ENCODE peak calls at places on chromosome 1, in five cellular contexts. One of them, this sample, is unnamed.

GRCh38 chr1:87314101-87314500 is 14.6 kb upstream of the LMO4 start:
- DNase-seq in SK-N-SH: no peak
- DNase-seq in HCT116: no peak
- DNase-seq in K562: no peak
- DNase-seq in GM12878: no peak
- DNase-seq in this sample: no peak

GRCh38 chr1:227732586-227733308 is 2.4 kb downstream of the JMJD4 start:
- DNase-seq in SK-N-SH: no peak
- DNase-seq in HCT116: no peak
- DNase-seq in K562: no peak
- DNase-seq in GM12878: no peak
- DNase-seq in this sample: no peak

GRCh38 chr1:36089393-36090121 is 865 bp downstream of the ADPRS start:
- DNase-seq in SK-N-SH: peak; percentile 55
- DNase-seq in HCT116: no peak
- DNase-seq in K562: peak; percentile 21
- DNase-seq in GM12878: peak; percentile 15
- DNase-seq in this sample: no peak

GRCh38 chr1:218475275-218475674 is 130.1 kb downstream of the TGFB2 start:
- DNase-seq in SK-N-SH: no peak
- DNase-seq in HCT116: no peak
- DNase-seq in K562: no peak
- DNase-seq in GM12878: no peak
- DNase-seq in this sample: no peak

GRCh38 chr1:147292012-147292411 is 49.5 kb downstream of the CHD1L start:
- DNase-seq in SK-N-SH: no peak
- DNase-seq in HCT116: no peak
- DNase-seq in K562: no peak
- DNase-seq in GM12878: no peak
- DNase-seq in this sample: no peak

GRCh38 chr1:163145435-163145834 is 57.3 kb downstream of the RGS5 start:
- DNase-seq in SK-N-SH: no peak
- DNase-seq in HCT116: no peak
- DNase-seq in K562: no peak
- DNase-seq in GM12878: no peak
- DNase-seq in this sample: no peak

GRCh38 chr1:246748867-246749266 is 24.7 kb downstream of the SCCPDH start:
- DNase-seq in SK-N-SH: no peak
- DNase-seq in HCT116: no peak
- DNase-seq in K562: peak; percentile 25
- DNase-seq in GM12878: no peak
- DNase-seq in this sample: no peak

GRCh38 chr1:35660581-35661473 is 19.5 kb upstream of the PSMB2 start:
- DNase-seq in SK-N-SH: no peak
- DNase-seq in HCT116: no peak
- DNase-seq in K562: no peak
- DNase-seq in GM12878: no peak
- DNase-seq in this sample: peak; percentile 66

GRCh38 chr1:6951536-6951935 is 166.3 kb downstream of the CAMTA1 start:
- DNase-seq in SK-N-SH: no peak
- DNase-seq in HCT116: no peak
- DNase-seq in K562: no peak
- DNase-seq in GM12878: no peak
- DNase-seq in this sample: no peak

GRCh38 chr1:248421384-248421783 is 18.5 kb downstream of the OR2T1 start:
- DNase-seq in SK-N-SH: no peak
- DNase-seq in HCT116: no peak
- DNase-seq in K562: no peak
- DNase-seq in GM12878: no peak
- DNase-seq in this sample: no peak

GRCh38 chr1:63843884-63844283 is 70.1 kb downstream of the ROR1 start:
- DNase-seq in SK-N-SH: no peak
- DNase-seq in HCT116: no peak
- DNase-seq in K562: no peak
- DNase-seq in GM12878: no peak
- DNase-seq in this sample: peak; percentile 51

GRCh38 chr1:29688477-29689365 is 452.4 kb downstream of the PTPRU start:
- DNase-seq in SK-N-SH: no peak
- DNase-seq in HCT116: no peak
- DNase-seq in K562: peak; percentile 53
- DNase-seq in GM12878: no peak
- DNase-seq in this sample: no peak

DNA sequence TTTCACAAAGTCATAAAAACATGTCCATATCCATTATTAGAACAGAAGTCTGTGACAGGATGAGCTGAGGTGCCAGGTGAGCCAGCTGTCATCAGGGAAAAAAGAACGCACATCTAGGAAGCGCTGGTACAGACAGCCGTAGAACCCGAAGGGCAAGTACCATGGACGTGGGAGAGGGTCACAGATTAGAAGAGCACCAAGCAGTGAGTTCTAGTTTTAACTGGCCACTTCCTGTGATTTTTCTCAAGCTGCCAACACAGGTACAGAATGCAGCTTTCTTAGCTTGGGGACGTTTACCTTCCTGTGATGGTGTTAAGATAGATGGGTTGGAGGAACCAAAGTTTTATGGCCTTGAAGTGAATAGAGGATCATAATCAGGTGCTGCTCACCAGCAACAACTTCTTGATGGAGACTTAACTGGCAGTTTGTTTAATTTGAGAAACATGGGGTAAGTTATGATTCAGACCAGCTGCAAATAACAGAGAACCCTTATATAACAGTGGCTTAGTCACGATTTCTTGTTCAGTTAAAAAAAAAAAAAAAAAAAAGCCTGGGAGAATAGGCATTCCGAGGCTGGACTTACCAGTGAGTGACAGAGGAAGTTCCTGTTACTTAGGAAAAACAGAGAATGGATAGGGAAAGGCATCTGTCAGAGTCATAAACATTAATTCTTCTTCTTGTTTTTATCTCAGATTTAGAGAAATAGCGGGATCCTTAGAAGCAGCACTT is 30.9 kb downstream of the AGT start:
- DNase-seq in SK-N-SH: no peak
- DNase-seq in HCT116: no peak
- DNase-seq in K562: no peak
- DNase-seq in GM12878: no peak
- DNase-seq in this sample: no peak
- TF ChIP-seq YY1 in SK-N-SH: no peak
- TF ChIP-seq YY1 in HCT116: no peak
- TF ChIP-seq YY1 in K562: no peak
- TF ChIP-seq YY1 in GM12878: no peak
- TF ChIP-seq YY1 in this sample: no peak

GRCh38 chr1:223019236-223019635 is 123.8 kb downstream of the TLR5 start:
- DNase-seq in SK-N-SH: no peak
- DNase-seq in HCT116: no peak
- DNase-seq in K562: no peak
- DNase-seq in GM12878: no peak
- DNase-seq in this sample: no peak

GRCh38 chr1:223018534-223018933 is 124.5 kb downstream of the TLR5 start:
- DNase-seq in SK-N-SH: no peak
- DNase-seq in HCT116: no peak
- DNase-seq in K562: no peak
- DNase-seq in GM12878: no peak
- DNase-seq in this sample: no peak

GRCh38 chr1:223017291-223017690 is 125.8 kb downstream of the TLR5 start:
- DNase-seq in SK-N-SH: no peak
- DNase-seq in HCT116: no peak
- DNase-seq in K562: no peak
- DNase-seq in GM12878: no peak
- DNase-seq in this sample: no peak

GRCh38 chr1:223016381-223016780 is 126.7 kb downstream of the TLR5 start:
- DNase-seq in SK-N-SH: no peak
- DNase-seq in HCT116: no peak
- DNase-seq in K562: no peak
- DNase-seq in GM12878: no peak
- DNase-seq in this sample: no peak

DNA sequence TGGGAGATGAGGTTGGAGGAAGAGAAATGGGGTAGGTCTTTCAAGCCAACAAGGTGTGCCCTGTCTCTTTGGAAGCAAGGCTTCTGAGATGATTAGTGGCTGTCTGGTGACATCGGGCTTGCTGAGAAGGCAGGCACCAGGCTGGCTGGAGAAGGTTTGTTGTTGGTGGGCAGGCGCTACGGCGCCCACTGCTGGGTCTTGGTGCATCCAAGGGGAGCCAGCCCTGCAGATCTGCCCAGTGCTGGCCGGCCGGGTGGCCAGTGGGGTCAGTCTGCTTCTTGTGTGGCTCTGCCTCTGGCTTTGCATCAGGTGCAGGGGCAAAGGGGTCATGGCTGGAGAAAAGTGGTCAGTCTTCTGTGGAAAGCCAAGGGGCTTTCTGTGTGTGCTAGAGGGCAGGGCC is 126.2 kb downstream of the TLR5 start:
- DNase-seq in SK-N-SH: no peak
- DNase-seq in HCT116: no peak
- DNase-seq in K562: no peak
- DNase-seq in GM12878: no peak
- DNase-seq in this sample: no peak
- TF ChIP-seq YY1 in SK-N-SH: no peak
- TF ChIP-seq YY1 in HCT116: no peak
- TF ChIP-seq YY1 in K562: no peak
- TF ChIP-seq YY1 in GM12878: no peak
- TF ChIP-seq YY1 in this sample: no peak

GRCh38 chr1:90561384-90561783 is 155.7 kb downstream of the BARHL2 start:
- DNase-seq in SK-N-SH: no peak
- DNase-seq in HCT116: no peak
- DNase-seq in K562: no peak
- DNase-seq in GM12878: no peak
- DNase-seq in this sample: no peak

GRCh38 chr1:90562892-90563291 is 154.2 kb downstream of the BARHL2 start:
- DNase-seq in SK-N-SH: no peak
- DNase-seq in HCT116: no peak
- DNase-seq in K562: no peak
- DNase-seq in GM12878: no peak
- DNase-seq in this sample: no peak

GRCh38 chr1:90568436-90568835 is 148.7 kb downstream of the BARHL2 start:
- DNase-seq in SK-N-SH: no peak
- DNase-seq in HCT116: no peak
- DNase-seq in K562: no peak
- DNase-seq in GM12878: no peak
- DNase-seq in this sample: no peak

GRCh38 chr1:90561926-90562325 is 155.2 kb downstream of the BARHL2 start:
- DNase-seq in SK-N-SH: no peak
- DNase-seq in HCT116: no peak
- DNase-seq in K562: no peak
- DNase-seq in GM12878: no peak
- DNase-seq in this sample: peak; percentile 80

DNA sequence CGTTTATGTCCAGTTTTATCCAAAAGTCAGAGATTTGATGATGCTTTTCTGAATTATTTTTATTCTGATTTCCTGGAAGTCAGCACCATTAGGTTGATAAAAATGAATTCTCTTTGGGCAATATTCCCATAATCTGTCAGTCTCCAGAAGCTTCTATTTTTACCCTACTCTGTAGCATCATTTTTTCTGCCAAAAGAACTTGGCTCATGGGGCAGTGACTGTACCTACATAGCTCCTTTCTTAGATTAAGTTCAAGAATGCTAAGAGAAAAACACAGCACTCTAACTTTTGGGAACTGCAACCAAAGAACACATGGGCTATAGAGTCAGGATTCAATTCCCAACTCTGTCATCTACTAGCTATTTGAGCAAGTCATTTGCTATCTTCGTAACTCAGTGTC is 152.9 kb downstream of the BARHL2 start:
- DNase-seq in SK-N-SH: no peak
- DNase-seq in HCT116: no peak
- DNase-seq in K562: no peak
- DNase-seq in GM12878: no peak
- DNase-seq in this sample: no peak
- TF ChIP-seq YY1 in SK-N-SH: no peak
- TF ChIP-seq YY1 in HCT116: no peak
- TF ChIP-seq YY1 in K562: no peak
- TF ChIP-seq YY1 in GM12878: no peak
- TF ChIP-seq YY1 in this sample: no peak

GRCh38 chr1:207815913-207816312 is 64.1 kb downstream of the CD46 start:
- DNase-seq in SK-N-SH: no peak
- DNase-seq in HCT116: no peak
- DNase-seq in K562: peak; percentile 47
- DNase-seq in GM12878: no peak
- DNase-seq in this sample: no peak
- TF ChIP-seq YY1 in SK-N-SH: no peak
- TF ChIP-seq YY1 in HCT116: no peak
- TF ChIP-seq YY1 in K562: no peak
- TF ChIP-seq YY1 in GM12878: no peak
- TF ChIP-seq YY1 in this sample: no peak

DNA sequence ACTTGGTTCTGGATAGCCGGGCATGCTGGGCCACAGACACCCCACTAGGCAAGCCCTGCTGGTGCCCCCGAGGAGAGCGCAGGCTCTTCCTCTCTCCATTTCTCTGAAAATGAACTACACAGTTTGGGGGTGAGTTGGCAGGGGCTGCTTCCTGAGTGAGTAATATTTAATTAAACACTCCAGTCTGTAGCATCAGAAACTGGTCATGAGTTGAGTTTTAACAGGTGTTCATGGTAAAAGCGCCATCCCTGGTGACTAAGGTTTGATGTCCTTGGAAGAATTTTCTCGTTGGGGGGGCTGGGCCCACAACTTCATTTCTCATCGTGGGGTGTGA is 1.7 kb downstream of the SPSB1 start:
- DNase-seq in SK-N-SH: no peak
- DNase-seq in HCT116: no peak
- DNase-seq in K562: no peak
- DNase-seq in GM12878: no peak
- DNase-seq in this sample: no peak
- TF ChIP-seq YY1 in SK-N-SH: no peak
- TF ChIP-seq YY1 in HCT116: no peak
- TF ChIP-seq YY1 in K562: no peak
- TF ChIP-seq YY1 in GM12878: no peak
- TF ChIP-seq YY1 in this sample: no peak

DNA sequence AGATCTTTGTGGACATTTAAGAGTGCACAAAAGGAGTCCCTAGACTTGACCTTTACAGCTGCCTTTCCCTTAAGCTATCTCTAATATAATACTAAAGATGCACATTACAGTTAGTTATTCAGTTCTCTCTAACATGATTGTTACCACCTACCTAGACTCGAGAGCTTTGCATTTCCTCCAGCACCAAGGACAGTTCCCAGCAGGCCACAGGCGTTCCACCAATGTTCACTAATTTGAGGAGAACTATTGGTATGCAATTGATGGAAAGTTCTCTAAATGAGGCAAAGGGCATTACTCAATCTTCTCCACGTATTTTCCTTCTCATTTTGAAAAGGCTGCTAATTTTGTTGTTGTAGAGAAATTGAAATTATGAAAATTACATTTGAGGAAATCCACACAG is 5.4 kb upstream of the NTNG1 start:
- DNase-seq in SK-N-SH: no peak
- DNase-seq in HCT116: no peak
- DNase-seq in K562: no peak
- DNase-seq in GM12878: no peak
- DNase-seq in this sample: peak; percentile 50
- TF ChIP-seq YY1 in SK-N-SH: no peak
- TF ChIP-seq YY1 in HCT116: no peak
- TF ChIP-seq YY1 in K562: no peak
- TF ChIP-seq YY1 in GM12878: no peak
- TF ChIP-seq YY1 in this sample: no peak

DNA sequence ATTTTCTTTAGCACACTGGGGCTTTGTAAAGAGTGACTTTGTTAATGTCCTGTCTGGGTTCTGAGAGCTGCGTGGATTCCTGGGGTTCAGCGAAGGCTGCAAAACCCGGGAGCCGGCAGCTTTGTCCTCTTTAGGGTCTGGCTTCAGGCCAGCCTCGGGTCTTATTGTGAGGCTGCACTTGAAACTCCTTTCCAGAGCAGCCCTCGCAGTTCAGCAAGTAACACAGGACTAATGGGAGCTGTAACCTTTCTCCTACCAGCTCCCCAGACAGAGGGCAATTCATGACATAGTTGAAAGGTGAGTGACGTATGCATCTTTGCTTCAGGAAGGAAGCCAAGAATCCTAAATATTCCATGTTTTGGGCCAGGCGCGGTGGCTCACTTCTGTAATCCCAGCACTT is 1.4 kb downstream of the MTARC1 start:
- DNase-seq in SK-N-SH: no peak
- DNase-seq in HCT116: no peak
- DNase-seq in K562: no peak
- DNase-seq in GM12878: no peak
- DNase-seq in this sample: no peak
- TF ChIP-seq YY1 in SK-N-SH: no peak
- TF ChIP-seq YY1 in HCT116: no peak
- TF ChIP-seq YY1 in K562: no peak
- TF ChIP-seq YY1 in GM12878: no peak
- TF ChIP-seq YY1 in this sample: no peak